ENCODE peak calls at places on chromosomes 2 and 18, in five cellular contexts. F is breast epithelium, E is endothelial cell of umbilical vein, N is HCT116, H is left ventricle myocardium inferior. U is an unnamed sample. For H3K36me3 and H3K27me3, the result is how much of the 10 kb centered on the place peaks cover.

GRCh38 chr2:3076848-3077735 is 300.5 kb downstream of the EIPR1 start:
- DNase-seq in F (no peak), E (no peak), N (no peak), H (no peak), U (no peak)

GRCh38 chr18:63082661-63083531 is 236.7 kb downstream of the BCL2 start:
- DNase-seq in F (no peak), E (no peak), N (no peak), H (no peak), U (no peak)

GRCh38 chr2:219467736-219468075 is 31.0 kb upstream of the GMPPA start:
- DNase-seq in F (no peak), E (no peak), N (no peak), H (no peak), U (no peak)

GRCh38 chr2:79860233-79861058 is 347.6 kb downstream of the CTNNA2 start:
- DNase-seq in F (no peak), E (no peak), N (no peak), H (no peak), U (peak)

GRCh38 chr2:19769513-19769912 is 132.3 kb downstream of the TTC32 start:
- DNase-seq in F (no peak), E (peak), N (no peak), H (no peak), U (no peak)

GRCh38 chr2:130776550-130776949 is 21.2 kb downstream of the AMER3 start:
- DNase-seq in F (no peak), E (no peak), N (no peak), H (no peak), U (no peak)

GRCh38 chr18:62880673-62881364 is 165.5 kb downstream of the PHLPP1 start:
- DNase-seq in F (no peak), E (no peak), N (no peak), H (no peak), U (no peak)

GRCh38 chr2:84894758-84895520 is 10.5 kb upstream of the TMSB10 start:
- DNase-seq in F (no peak), E (peak), N (no peak), H (no peak), U (no peak)

GRCh38 chr2:173957517-173957916 is 7.7 kb downstream of the SP3 start:
- DNase-seq in F (no peak), E (no peak), N (no peak), H (no peak), U (no peak)

DNA sequence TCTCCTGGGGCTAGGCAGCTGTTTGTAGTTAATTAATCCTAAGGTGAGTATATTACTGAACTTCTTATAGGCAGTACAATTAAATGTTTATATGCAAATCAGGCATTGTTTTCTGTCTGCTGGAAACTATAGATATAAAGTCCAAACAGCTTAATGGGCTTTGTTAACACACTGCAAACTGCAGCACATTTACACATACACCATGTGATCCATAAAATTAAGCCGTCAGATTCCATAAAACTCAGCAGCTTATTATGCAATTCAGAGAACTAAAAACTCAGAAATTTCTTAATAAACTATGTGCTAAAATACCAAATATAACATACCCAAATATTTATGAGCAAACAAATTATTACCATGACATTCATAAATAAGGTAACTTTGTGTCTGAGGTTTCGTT is 7.6 kb downstream of the SF3B1 start:
- DNase-seq in F (no peak), E (no peak), N (no peak), H (no peak), U (no peak)
- H3K36me3 ChIP-seq in F (under half), E (under half), N (under half), H (under half), U (under half)

DNA sequence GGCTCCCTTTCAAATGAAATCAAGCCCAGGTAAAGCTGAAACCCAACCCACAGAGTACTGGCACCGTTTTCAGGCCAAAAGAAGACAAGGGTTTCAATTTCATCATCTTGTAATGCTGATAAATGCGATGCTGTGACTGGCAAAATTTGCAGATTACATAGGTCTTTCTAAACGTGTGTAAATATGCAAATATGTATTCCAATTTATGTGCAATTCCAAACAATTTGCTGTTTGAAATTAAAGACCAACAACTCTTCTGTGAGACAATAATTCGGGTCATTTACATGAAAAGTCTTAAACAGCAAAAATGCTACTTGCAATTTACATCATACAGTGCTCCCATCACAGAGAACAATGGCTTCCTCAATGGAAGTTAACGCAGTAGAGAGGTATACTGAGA is 2.8 kb upstream of the ZNF532 start:
- DNase-seq in F (no peak), E (no peak), N (no peak), H (no peak), U (no peak)
- H3K4me3 ChIP-seq in F (no peak), E (no peak), N (no peak), H (peak), U (no peak)

DNA sequence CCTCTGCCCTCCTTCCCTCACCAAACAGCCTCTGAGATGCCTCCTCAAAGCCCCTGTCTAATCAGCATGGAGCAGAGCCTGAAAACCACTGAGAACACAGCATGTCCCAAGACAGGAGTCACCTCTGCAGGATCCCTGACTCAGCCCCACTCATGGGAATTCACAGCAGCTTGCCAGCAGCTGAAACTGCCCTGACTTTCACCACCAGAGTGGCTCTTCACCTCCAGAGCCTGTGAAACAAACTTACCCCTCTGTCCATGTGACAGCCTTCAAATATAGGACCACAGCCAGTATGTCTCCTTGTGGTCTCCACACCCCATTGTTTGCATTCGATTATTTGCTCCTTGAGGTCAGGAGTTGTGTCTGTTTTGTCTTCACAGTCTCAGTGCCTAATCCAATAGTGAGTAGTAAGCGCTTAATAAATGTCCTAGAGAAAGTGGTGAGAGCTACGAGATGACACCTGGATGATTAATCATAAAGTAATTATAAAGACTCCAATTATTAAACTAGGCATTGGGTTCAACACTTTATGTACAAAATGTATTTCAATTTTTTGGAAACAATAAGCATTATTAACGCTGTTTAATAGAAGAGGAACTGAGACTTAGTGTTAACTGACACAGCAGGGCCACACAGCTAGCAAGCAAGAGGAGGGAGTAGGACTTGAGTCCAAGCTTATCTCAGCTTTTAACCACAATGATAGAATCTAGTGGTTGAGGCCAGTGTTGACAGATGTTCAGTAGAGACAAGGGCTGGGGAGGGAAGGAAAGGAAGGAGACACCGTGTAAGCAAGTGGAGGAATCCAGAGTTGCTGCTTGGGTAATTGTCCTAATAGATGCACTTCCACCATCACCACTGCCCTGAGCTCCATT is 358.6 kb upstream of the TNP1 start:
- DNase-seq in F (no peak), E (no peak), N (no peak), H (no peak), U (no peak)
- H3K27me3 ChIP-seq in F (under half), E (under half), N (half or more), H (under half), U (under half)

GRCh38 chr2:69594341-69594740 is 49.2 kb downstream of the AAK1 start:
- DNase-seq in F (no peak), E (no peak), N (no peak), H (no peak), U (no peak)
- H3K36me3 ChIP-seq in F (under half), E (under half), N (under half), H (under half), U (under half)

U was measured in H7.